ENCODE peak calls at places on chromosomes 2 and 18, in five cellular contexts. One of them, this sample, is unnamed.
A peak's percentile ranks its signal among the peaks of the same experiment; 100 is the strongest.

GRCh38 chr2:54941248-54941984 is 108.8 kb downstream of the RTN4 start:
- DNase-seq in choroid plexus epithelial cell: no peak
- DNase-seq in EL: no peak
- DNase-seq in amniotic stem cell: no peak
- DNase-seq in H7: no peak
- DNase-seq in this sample: no peak

GRCh38 chr18:41371718-41372117 is 583.3 kb upstream of the PIK3C3 start:
- DNase-seq in choroid plexus epithelial cell: no peak
- DNase-seq in EL: no peak
- DNase-seq in amniotic stem cell: no peak
- DNase-seq in H7: no peak
- DNase-seq in this sample: no peak

GRCh38 chr18:39341106-39341505 is 1775.5 kb upstream of the CELF4 start:
- DNase-seq in choroid plexus epithelial cell: no peak
- DNase-seq in EL: no peak
- DNase-seq in amniotic stem cell: no peak
- DNase-seq in H7: no peak
- DNase-seq in this sample: no peak

GRCh38 chr2:70978388-70979357 is at the start of gene ANKRD53:
- DNase-seq in choroid plexus epithelial cell: peak; percentile 41
- DNase-seq in EL: peak; percentile 39
- DNase-seq in amniotic stem cell: no peak
- DNase-seq in H7: peak; percentile 88
- DNase-seq in this sample: no peak

GRCh38 chr2:62217980-62218379 is 22.1 kb downstream of the B3GNT2 start:
- DNase-seq in choroid plexus epithelial cell: peak; percentile 86
- DNase-seq in EL: peak; percentile 80
- DNase-seq in amniotic stem cell: no peak
- DNase-seq in H7: no peak
- DNase-seq in this sample: no peak

GRCh38 chr2:104378853-104379374 is 475.0 kb upstream of the POU3F3 start:
- DNase-seq in choroid plexus epithelial cell: peak; percentile 5
- DNase-seq in EL: no peak
- DNase-seq in amniotic stem cell: no peak
- DNase-seq in H7: peak; percentile 47
- DNase-seq in this sample: peak; percentile 45

GRCh38 chr2:10235099-10235908 is 67.4 kb upstream of the HPCAL1 start:
- DNase-seq in choroid plexus epithelial cell: no peak
- DNase-seq in EL: no peak
- DNase-seq in amniotic stem cell: no peak
- DNase-seq in H7: no peak
- DNase-seq in this sample: no peak

GRCh38 chr2:40016151-40016885 is 237.3 kb upstream of the THUMPD2 start:
- DNase-seq in choroid plexus epithelial cell: no peak
- DNase-seq in EL: no peak
- DNase-seq in amniotic stem cell: no peak
- DNase-seq in H7: no peak
- DNase-seq in this sample: no peak

GRCh38 chr2:65317841-65318240 is 90.2 kb downstream of the ACTR2 start:
- DNase-seq in choroid plexus epithelial cell: no peak
- DNase-seq in EL: no peak
- DNase-seq in amniotic stem cell: no peak
- DNase-seq in H7: no peak
- DNase-seq in this sample: no peak

GRCh38 chr2:23635666-23636340 is 250.8 kb downstream of the KLHL29 start:
- DNase-seq in choroid plexus epithelial cell: no peak
- DNase-seq in EL: no peak
- DNase-seq in amniotic stem cell: no peak
- DNase-seq in H7: no peak
- DNase-seq in this sample: no peak

GRCh38 chr2:71000780-71001591 is 6.3 kb upstream of the TEX261 start:
- DNase-seq in choroid plexus epithelial cell: peak; percentile 76
- DNase-seq in EL: peak; percentile 66
- DNase-seq in amniotic stem cell: peak; percentile 9
- DNase-seq in H7: peak; percentile 85
- DNase-seq in this sample: peak; percentile 78

GRCh38 chr18:8800445-8800844 is 95.1 kb downstream of the MTCL1 start:
- DNase-seq in choroid plexus epithelial cell: peak; percentile 96
- DNase-seq in EL: peak; percentile 100
- DNase-seq in amniotic stem cell: peak; percentile 90
- DNase-seq in H7: peak; percentile 64
- DNase-seq in this sample: no peak

GRCh38 chr2:203484266-203485112 is 50.6 kb downstream of the RAPH1 start:
- DNase-seq in choroid plexus epithelial cell: peak; percentile 57
- DNase-seq in EL: peak; percentile 26
- DNase-seq in amniotic stem cell: no peak
- DNase-seq in H7: peak; percentile 37
- DNase-seq in this sample: peak; percentile 19

GRCh38 chr2:241300000-241300399 is 15.5 kb downstream of the HDLBP start:
- DNase-seq in choroid plexus epithelial cell: no peak
- DNase-seq in EL: no peak
- DNase-seq in amniotic stem cell: no peak
- DNase-seq in H7: peak; percentile 50
- DNase-seq in this sample: no peak

GRCh38 chr18:478679-479078 is 21.8 kb downstream of the COLEC12 start:
- DNase-seq in choroid plexus epithelial cell: peak; percentile 85
- DNase-seq in EL: no peak
- DNase-seq in amniotic stem cell: no peak
- DNase-seq in H7: no peak
- DNase-seq in this sample: no peak

GRCh38 chr2:71151620-71152019 is 21.2 kb downstream of the MPHOSPH10 start:
- DNase-seq in choroid plexus epithelial cell: no peak
- DNase-seq in EL: no peak
- DNase-seq in amniotic stem cell: no peak
- DNase-seq in H7: no peak
- DNase-seq in this sample: no peak

GRCh38 chr2:179837408-179837807 is 24.0 kb downstream of the ZNF385B start:
- DNase-seq in choroid plexus epithelial cell: peak; percentile 80
- DNase-seq in EL: peak; percentile 81
- DNase-seq in amniotic stem cell: peak; percentile 26
- DNase-seq in H7: no peak
- DNase-seq in this sample: no peak

GRCh38 chr2:196334710-196335109 is 163.3 kb upstream of the STK17B start:
- DNase-seq in choroid plexus epithelial cell: no peak
- DNase-seq in EL: peak; percentile 46
- DNase-seq in amniotic stem cell: no peak
- DNase-seq in H7: no peak
- DNase-seq in this sample: no peak

GRCh38 chr18:75827781-75828274 is 400.3 kb upstream of the SMIM21 start:
- DNase-seq in choroid plexus epithelial cell: no peak
- DNase-seq in EL: no peak
- DNase-seq in amniotic stem cell: no peak
- DNase-seq in H7: peak; percentile 22
- DNase-seq in this sample: no peak

GRCh38 chr2:14903709-14904374 is 271.3 kb downstream of the LRATD1 start:
- DNase-seq in choroid plexus epithelial cell: no peak
- DNase-seq in EL: peak; percentile 9
- DNase-seq in amniotic stem cell: no peak
- DNase-seq in H7: peak; percentile 88
- DNase-seq in this sample: peak; percentile 74

GRCh38 chr2:239308696-239309397 is 92.0 kb downstream of the HDAC4 start:
- DNase-seq in choroid plexus epithelial cell: peak; percentile 78
- DNase-seq in EL: peak; percentile 55
- DNase-seq in amniotic stem cell: no peak
- DNase-seq in H7: no peak
- DNase-seq in this sample: no peak

GRCh38 chr18:7177131-7177744 is 53.7 kb upstream of the LRRC30 start:
- DNase-seq in choroid plexus epithelial cell: peak; percentile 96
- DNase-seq in EL: peak; percentile 73
- DNase-seq in amniotic stem cell: peak; percentile 67
- DNase-seq in H7: peak; percentile 85
- DNase-seq in this sample: peak; percentile 8

GRCh38 chr2:65276604-65277003 is 49.0 kb downstream of the ACTR2 start:
- DNase-seq in choroid plexus epithelial cell: peak; percentile 40
- DNase-seq in EL: no peak
- DNase-seq in amniotic stem cell: no peak
- DNase-seq in H7: no peak
- DNase-seq in this sample: no peak

GRCh38 chr2:3600256-3600855 is 5.4 kb downstream of the COLEC11 start:
- DNase-seq in choroid plexus epithelial cell: no peak
- DNase-seq in EL: no peak
- DNase-seq in amniotic stem cell: no peak
- DNase-seq in H7: no peak
- DNase-seq in this sample: no peak

GRCh38 chr2:19250906-19251305 is 107.5 kb downstream of the OSR1 start:
- DNase-seq in choroid plexus epithelial cell: no peak
- DNase-seq in EL: no peak
- DNase-seq in amniotic stem cell: no peak
- DNase-seq in H7: no peak
- DNase-seq in this sample: no peak

GRCh38 chr2:24456610-24457556 is 34.2 kb upstream of the NCOA1 start:
- DNase-seq in choroid plexus epithelial cell: peak; percentile 84
- DNase-seq in EL: peak; percentile 82
- DNase-seq in amniotic stem cell: peak; percentile 67
- DNase-seq in H7: no peak
- DNase-seq in this sample: no peak

GRCh38 chr2:7324706-7325105 is 407.5 kb downstream of the RNF144A start:
- DNase-seq in choroid plexus epithelial cell: no peak
- DNase-seq in EL: no peak
- DNase-seq in amniotic stem cell: no peak
- DNase-seq in H7: peak; percentile 36
- DNase-seq in this sample: no peak

GRCh38 chr2:54572262-54572635 is 116.1 kb downstream of the SPTBN1 start:
- DNase-seq in choroid plexus epithelial cell: peak; percentile 90
- DNase-seq in EL: peak; percentile 93
- DNase-seq in amniotic stem cell: peak; percentile 79
- DNase-seq in H7: no peak
- DNase-seq in this sample: no peak